ENCODE peak calls at places on chromosome 1, in six cellular contexts. G, N, E, R, U and C are unnamed samples.

GRCh38 chr1:230120949-230121381 is 53.9 kb downstream of the GALNT2 start:
- DNase-seq in G (no peak), N (no peak), E (no peak), R (no peak), U (no peak), C (no peak)

GRCh38 chr1:56808385-56808784 is 10.8 kb downstream of the FYB2 start:
- DNase-seq in G (no peak), N (peak; percentile 18), E (no peak), R (no peak), U (no peak), C (no peak)

GRCh38 chr1:226372885-226373284 is 35.0 kb downstream of the PARP1 start:
- DNase-seq in G (no peak), N (no peak), E (no peak), R (no peak), U (no peak), C (no peak)

GRCh38 chr1:226064168-226064815 is 1.8 kb downstream of the H3-3A start:
- DNase-seq in G (no peak), N (peak; percentile 42), E (no peak), R (no peak), U (no peak), C (no peak)

GRCh38 chr1:183602510-183602909 is 12.3 kb upstream of the NCF2 start:
- DNase-seq in G (no peak), N (no peak), E (no peak), R (no peak), U (no peak), C (no peak)

GRCh38 chr1:55204997-55205396 is 10.2 kb downstream of the USP24 start:
- DNase-seq in G (no peak), N (no peak), E (peak; percentile 43), R (no peak), U (peak; percentile 18), C (peak; percentile 54)

GRCh38 chr1:97143236-97143882 is 421.8 kb downstream of the PTBP2 start:
- DNase-seq in G (no peak), N (no peak), E (no peak), R (no peak), U (no peak), C (no peak)

GRCh38 chr1:180639871-180640270 is 8.0 kb downstream of the XPR1 start:
- DNase-seq in G (no peak), N (no peak), E (no peak), R (no peak), U (no peak), C (no peak)

GRCh38 chr1:232486006-232486405 is 143.9 kb downstream of the SIPA1L2 start:
- DNase-seq in G (no peak), N (no peak), E (no peak), R (no peak), U (no peak), C (no peak)

GRCh38 chr1:24325587-24326449 is 6.7 kb downstream of the GRHL3 start:
- DNase-seq in G (no peak), N (no peak), E (no peak), R (no peak), U (no peak), C (no peak)

GRCh38 chr1:6523566-6523965 is 30.7 kb downstream of the NOL9 start:
- DNase-seq in G (no peak), N (no peak), E (peak; percentile 50), R (no peak), U (no peak), C (peak; percentile 56)

GRCh38 chr1:241440904-241441303 is 78.7 kb downstream of the FH start:
- DNase-seq in G (no peak), N (no peak), E (no peak), R (no peak), U (no peak), C (no peak)

GRCh38 chr1:79197421-79197820 is 190.9 kb upstream of the ADGRL4 start:
- DNase-seq in G (no peak), N (no peak), E (no peak), R (peak; percentile 40), U (no peak), C (no peak)

GRCh38 chr1:24418898-24419628 is 3.5 kb downstream of the NIPAL3 start:
- DNase-seq in G (no peak), N (peak; percentile 65), E (no peak), R (no peak), U (peak; percentile 18), C (no peak)

GRCh38 chr1:29760165-29760564 is 523.8 kb downstream of the PTPRU start:
- DNase-seq in G (no peak), N (no peak), E (no peak), R (no peak), U (no peak), C (no peak)

GRCh38 chr1:24742090-24742938 is 2.9 kb upstream of the CLIC4 start:
- DNase-seq in G (no peak), N (no peak), E (peak; percentile 38), R (no peak), U (peak; percentile 25), C (no peak)

GRCh38 chr1:237296861-237297260 is 254.9 kb downstream of the RYR2 start:
- DNase-seq in G (no peak), N (no peak), E (no peak), R (no peak), U (no peak), C (no peak)

GRCh38 chr1:1623631-1624442 is 8.1 kb upstream of the MMP23B start:
- DNase-seq in G (peak; percentile 58), N (no peak), E (no peak), R (no peak), U (no peak), C (no peak)

GRCh38 chr1:204683284-204684205 is 2.0 kb downstream of the LRRN2 start:
- DNase-seq in G (no peak), N (no peak), E (no peak), R (no peak), U (no peak), C (no peak)

GRCh38 chr1:9652379-9653194 is 1.1 kb downstream of the PIK3CD start:
- DNase-seq in G (no peak), N (no peak), E (peak; percentile 71), R (no peak), U (peak; percentile 64), C (peak; percentile 74)

GRCh38 chr1:228413241-228414010 is 3.2 kb downstream of the TRIM17 start:
- DNase-seq in G (peak; percentile 33), N (no peak), E (no peak), R (no peak), U (no peak), C (no peak)

GRCh38 chr1:200272669-200273068 is 137.2 kb downstream of the ZNF281 start:
- DNase-seq in G (no peak), N (no peak), E (no peak), R (no peak), U (no peak), C (no peak)

GRCh38 chr1:158930504-158930903 is 848 bp upstream of the PYHIN1 start:
- DNase-seq in G (no peak), N (no peak), E (no peak), R (no peak), U (peak; percentile 12), C (no peak)

GRCh38 chr1:222697858-222698257 is 14.4 kb downstream of the AIDA start:
- DNase-seq in G (no peak), N (no peak), E (no peak), R (no peak), U (no peak), C (no peak)

GRCh38 chr1:160702100-160702499 is 9.5 kb downstream of the CD48 start:
- DNase-seq in G (no peak), N (no peak), E (no peak), R (no peak), U (no peak), C (no peak)

GRCh38 chr1:106749906-106750305 is 306.6 kb upstream of the PRMT6 start:
- DNase-seq in G (no peak), N (no peak), E (no peak), R (no peak), U (no peak), C (no peak)

GRCh38 chr1:66405046-66405445 is 128.9 kb upstream of the SGIP1 start:
- DNase-seq in G (no peak), N (no peak), E (no peak), R (no peak), U (no peak), C (no peak)

GRCh38 chr1:15836772-15837669 is 10.5 kb upstream of the SPEN start:
- DNase-seq in G (peak; percentile 63), N (no peak), E (peak; percentile 74), R (no peak), U (peak; percentile 78), C (peak; percentile 80)

GRCh38 chr1:61496501-61496900 is 228.4 kb downstream of the TM2D1 start:
- DNase-seq in G (no peak), N (no peak), E (no peak), R (no peak), U (no peak), C (no peak)

GRCh38 chr1:29271724-29272123 is 35.4 kb downstream of the PTPRU start:
- DNase-seq in G (peak; percentile 48), N (no peak), E (no peak), R (no peak), U (no peak), C (no peak)

GRCh38 chr1:30042438-30043147 is 680.8 kb downstream of the MATN1 start:
- DNase-seq in G (no peak), N (no peak), E (no peak), R (no peak), U (no peak), C (no peak)

GRCh38 chr1:8698937-8699447 is 118.4 kb downstream of the RERE start:
- DNase-seq in G (no peak), N (no peak), E (no peak), R (no peak), U (no peak), C (no peak)

GRCh38 chr1:22652881-22653316 is at the start of gene C1QB:
- DNase-seq in G (no peak), N (no peak), E (no peak), R (no peak), U (no peak), C (no peak)

GRCh38 chr1:152047607-152047953 is 10.8 kb upstream of the S100A11 start:
- DNase-seq in G (no peak), N (no peak), E (no peak), R (no peak), U (peak; percentile 29), C (no peak)